ENCODE peak calls at places on chromosomes 5 and 9, in ten cellular contexts. N is AG10803; G is heart right ventricle; Y is kidney; M is NB4; D is aorta; I is dorsolateral prefrontal cortex; O is IMR-90; C is CD8-positive, alpha-beta T cell; K is naive thymus-derived CD4-positive, alpha-beta T cell. B is an unnamed sample.

GRCh38 chr9:137715321-137715720 is 96.5 kb downstream of the EHMT1 start:
- DNase-seq in Y (no peak), G (no peak), N (no peak), M (no peak), I (no peak), C (no peak), O (no peak), D (no peak), K (no peak), B (no peak)

GRCh38 chr9:96040591-96041461 is 165.3 kb downstream of the ERCC6L2 start:
- DNase-seq in O (peak), K (no peak), D (no peak), G (no peak), I (no peak), M (no peak), N (no peak), C (no peak), Y (no peak), B (no peak)

GRCh38 chr9:70427161-70427945 is 12.9 kb upstream of the KLF9 start:
- DNase-seq in O (peak), G (no peak), C (no peak), K (no peak), M (no peak), Y (no peak), I (no peak), D (no peak), N (peak), B (no peak)

GRCh38 chr9:89745601-89746376 is 141.0 kb downstream of the GADD45G start:
- DNase-seq in Y (peak), O (no peak), M (no peak), G (no peak), D (no peak), K (no peak), I (no peak), C (no peak), N (no peak), B (no peak)

GRCh38 chr9:131678499-131679111 is 61.3 kb downstream of the RAPGEF1 start:
- DNase-seq in D (peak), C (peak), O (peak), I (no peak), K (no peak), Y (peak), G (peak), M (peak), N (peak), B (peak)

GRCh38 chr5:179316111-179316551 is 29.1 kb downstream of the ADAMTS2 start:
- DNase-seq in I (no peak), Y (peak), K (no peak), M (no peak), C (no peak), D (peak), G (peak), O (no peak), N (no peak), B (no peak)

GRCh38 chr9:95874303-95874988 is 1.0 kb upstream of the ERCC6L2 start:
- DNase-seq in D (no peak), Y (no peak), I (peak), M (no peak), N (peak), C (no peak), K (no peak), G (no peak), O (peak), B (peak)

GRCh38 chr9:112664541-112664940 is 53.4 kb downstream of the INIP start:
- DNase-seq in Y (no peak), C (no peak), G (no peak), K (no peak), N (no peak), D (no peak), I (no peak), O (no peak), M (no peak), B (no peak)

GRCh38 chr9:109270971-109271900 is 49.6 kb downstream of the EPB41L4B start:
- DNase-seq in K (no peak), G (no peak), O (no peak), M (no peak), Y (no peak), C (no peak), I (peak), N (no peak), D (no peak), B (no peak)

GRCh38 chr5:154371687-154372086 is 74.1 kb upstream of the SAP30L start:
- DNase-seq in M (no peak), G (no peak), K (no peak), N (peak), D (no peak), O (peak), I (no peak), Y (no peak), C (no peak), B (no peak)

GRCh38 chr5:78514427-78515345 is 133.9 kb downstream of the LHFPL2 start:
- DNase-seq in I (no peak), G (no peak), Y (no peak), C (no peak), K (no peak), N (no peak), M (no peak), O (peak), D (no peak), B (no peak)

GRCh38 chr9:2616726-2617377 is 4.7 kb upstream of the VLDLR start:
- DNase-seq in M (no peak), N (no peak), I (no peak), C (no peak), Y (no peak), G (no peak), O (no peak), K (no peak), D (no peak), B (no peak)

GRCh38 chr9:7228786-7229185 is 471.0 kb downstream of the KDM4C start:
- DNase-seq in M (no peak), K (no peak), D (no peak), I (no peak), O (no peak), G (no peak), C (no peak), Y (no peak), N (no peak), B (no peak)

GRCh38 chr9:128428644-128429504 is 8.2 kb downstream of the CERCAM start:
- DNase-seq in K (no peak), N (no peak), C (no peak), D (no peak), O (no peak), I (no peak), G (no peak), Y (no peak), M (no peak), B (no peak)

GRCh38 chr5:80487829-80488708 is at the start of gene FAM151B:
- DNase-seq in N (peak), M (peak), K (peak), G (peak), C (peak), I (peak), D (peak), Y (peak), O (peak), B (peak)

GRCh38 chr9:135004772-135005171 is 82.7 kb upstream of the OLFM1 start:
- DNase-seq in D (no peak), O (no peak), M (no peak), N (no peak), Y (no peak), C (no peak), G (no peak), K (no peak), I (no peak), B (no peak)

GRCh38 chr5:80275347-80275746 is 19.5 kb upstream of the SERINC5 start:
- DNase-seq in N (peak), M (peak), I (no peak), D (no peak), Y (no peak), O (peak), G (no peak), C (no peak), K (peak), B (no peak)

GRCh38 chr9:479316-479715 is 264.7 kb downstream of the DOCK8 start:
- DNase-seq in Y (no peak), O (no peak), M (no peak), D (no peak), K (no peak), G (no peak), N (no peak), C (no peak), I (no peak), B (no peak)

GRCh38 chr5:168681556-168682183 is 102.5 kb upstream of the PANK3 start:
- DNase-seq in D (no peak), M (no peak), Y (no peak), O (peak), I (no peak), K (no peak), G (peak), N (peak), C (no peak), B (no peak)

GRCh38 chr9:104974053-104974983 is 46.4 kb upstream of the ABCA1 start:
- DNase-seq in N (no peak), M (no peak), I (no peak), Y (no peak), G (no peak), D (no peak), K (no peak), O (no peak), C (no peak), B (no peak)

GRCh38 chr5:150510460-150511263 is 2.7 kb downstream of the NDST1 start:
- DNase-seq in I (no peak), O (no peak), G (no peak), M (no peak), D (no peak), C (no peak), N (peak), Y (no peak), K (no peak), B (no peak)

GRCh38 chr9:9387511-9388115 is 1225.2 kb downstream of the PTPRD start:
- DNase-seq in N (no peak), C (no peak), Y (no peak), D (no peak), G (no peak), M (no peak), K (no peak), I (no peak), O (no peak), B (no peak)

GRCh38 chr5:14818931-14819790 is 52.4 kb downstream of the ANKH start:
- DNase-seq in K (no peak), M (no peak), Y (no peak), O (no peak), G (no peak), I (no peak), D (no peak), N (peak), C (no peak), B (no peak)

GRCh38 chr5:38463634-38464521 is 92.6 kb downstream of the LIFR start:
- DNase-seq in O (peak), M (no peak), D (no peak), K (no peak), G (no peak), I (no peak), C (no peak), N (peak), Y (no peak), B (no peak)
- H3K4me3 ChIP-seq in O (no peak), M (no peak), D (no peak), K (no peak), G (no peak), I (no peak), C (no peak), N (no peak), Y (no peak), B (no peak)

GRCh38 chr9:107585465-107585864 is 95.9 kb upstream of the KLF4 start:
- DNase-seq in M (no peak), N (no peak), K (no peak), C (no peak), Y (no peak), D (no peak), G (no peak), I (no peak), O (no peak), B (no peak)
- H3K4me3 ChIP-seq in M (no peak), N (no peak), K (no peak), C (no peak), Y (no peak), D (no peak), G (no peak), I (no peak), O (no peak), B (no peak)

GRCh38 chr9:122816163-122816867 is 12.1 kb downstream of the PDCL start:
- DNase-seq in I (peak), D (no peak), N (no peak), K (peak), M (no peak), G (peak), C (peak), O (no peak), Y (no peak), B (no peak)
- H3K4me3 ChIP-seq in I (no peak), D (no peak), N (no peak), K (peak), M (no peak), G (no peak), C (peak), O (no peak), Y (peak), B (no peak)

DNA sequence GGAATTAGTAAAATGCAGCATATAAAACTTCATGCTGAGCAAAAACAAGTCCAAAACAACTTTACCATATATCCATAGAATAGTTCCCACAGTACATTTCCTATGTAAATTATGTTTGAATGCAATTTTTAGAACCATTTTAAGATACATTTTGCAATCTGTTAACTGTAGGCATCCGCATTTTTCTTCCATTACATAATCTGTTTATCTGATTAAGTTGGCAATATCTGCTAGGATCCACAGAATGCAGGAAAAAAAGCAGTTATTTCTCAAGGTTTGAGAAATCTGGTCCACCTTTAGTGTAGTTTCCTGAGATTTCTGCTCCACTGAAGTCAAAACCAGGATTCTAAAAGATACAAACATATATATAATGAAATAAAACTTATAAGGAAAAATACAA is 6.2 kb downstream of the NUDCD2 start:
- DNase-seq in I (no peak), N (peak), G (no peak), D (no peak), O (peak), M (no peak), C (no peak), K (no peak), Y (no peak), B (no peak)
- H3K4me3 ChIP-seq in I (no peak), N (no peak), G (no peak), D (no peak), O (no peak), M (no peak), C (no peak), K (no peak), Y (no peak), B (no peak)

GRCh38 chr5:123936548-123936947 is 424.6 kb downstream of the CSNK1G3 start:
- DNase-seq in O (no peak), M (peak), N (no peak), G (no peak), C (no peak), D (no peak), I (no peak), Y (no peak), K (no peak), B (no peak)

GRCh38 chr5:123943136-123943535 is 431.2 kb downstream of the CSNK1G3 start:
- DNase-seq in G (no peak), M (no peak), C (no peak), O (no peak), K (no peak), I (no peak), N (peak), D (no peak), Y (no peak), B (no peak)

DNA sequence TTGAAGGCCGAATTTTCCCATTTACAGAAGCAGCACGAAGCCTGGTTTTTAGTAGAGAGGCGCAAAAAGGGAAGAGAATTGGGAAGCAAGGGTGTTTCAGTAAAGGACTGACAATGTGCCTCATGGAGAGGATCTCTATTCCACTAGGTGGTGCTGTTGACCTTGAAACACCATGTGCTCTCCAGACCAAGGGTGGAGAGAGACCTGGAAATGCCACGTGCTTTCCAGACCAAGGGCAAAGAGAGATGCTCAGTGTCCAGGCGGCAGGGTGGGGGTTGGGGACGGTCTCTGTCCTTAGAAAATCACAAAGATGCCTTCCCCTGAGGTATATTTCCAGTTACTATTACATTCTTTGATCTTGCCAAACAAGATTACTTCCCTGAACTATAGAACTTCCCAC is 425.3 kb downstream of the CSNK1G3 start:
- DNase-seq in Y (no peak), M (peak), K (no peak), G (no peak), N (peak), C (no peak), D (no peak), I (no peak), O (peak), B (peak)
- H3K4me3 ChIP-seq in Y (no peak), M (no peak), K (no peak), G (no peak), N (no peak), C (no peak), D (no peak), I (no peak), O (no peak), B (no peak)

GRCh38 chr5:38445374-38446028 is 110.9 kb downstream of the LIFR start:
- DNase-seq in G (peak), O (no peak), I (no peak), Y (no peak), N (no peak), K (no peak), C (no peak), D (peak), M (no peak), B (no peak)
- H3K4me3 ChIP-seq in G (peak), O (no peak), I (peak), Y (peak), N (peak), K (no peak), C (no peak), D (peak), M (no peak), B (no peak)

GRCh38 chr9:123278361-123278760 is 10.0 kb upstream of the STRBP start:
- DNase-seq in I (no peak), M (no peak), D (no peak), G (no peak), N (no peak), C (no peak), Y (no peak), K (no peak), O (no peak), B (no peak)
- H3K4me3 ChIP-seq in I (no peak), M (no peak), D (no peak), G (no peak), N (no peak), C (no peak), Y (no peak), K (no peak), O (no peak), B (no peak)

B was measured in neuronal stem cell.